ENCODE peak calls at places on chromosomes 5 and 9, in six cellular contexts. T is left ventricle myocardium inferior, Y is mesendoderm, V is lung microvascular endothelial cell, W is astrocyte, Z is brain microvascular endothelial cell. F is an unnamed sample.

GRCh38 chr5:162684145-162684544 is 616.6 kb downstream of the GABRG2 start:
- DNase-seq in Z (no peak), V (no peak), Y (no peak), W (no peak), T (no peak), F (no peak)

GRCh38 chr9:95605826-95606555 is 89.2 kb upstream of the PTCH1 start:
- DNase-seq in V (peak; percentile 7), Z (no peak), T (no peak), W (no peak), Y (peak; percentile 79), F (peak; percentile 89)

GRCh38 chr5:109748545-109748944 is 58.8 kb downstream of the MAN2A1 start:
- DNase-seq in T (no peak), Y (peak; percentile 40), V (peak; percentile 12), W (peak; percentile 22), Z (peak; percentile 17), F (no peak)

GRCh38 chr9:112078432-112078831 is 96.7 kb downstream of the SUSD1 start:
- DNase-seq in W (no peak), Z (no peak), V (peak; percentile 75), T (no peak), Y (no peak), F (no peak)

GRCh38 chr5:94173100-94173499 is 431.7 kb upstream of the POU5F2 start:
- DNase-seq in V (no peak), Z (no peak), Y (no peak), T (no peak), W (no peak), F (no peak)

GRCh38 chr5:51373880-51374523 is 9.2 kb upstream of the ISL1 start:
- DNase-seq in Y (no peak), Z (no peak), V (no peak), W (no peak), T (no peak), F (peak; percentile 3)

GRCh38 chr9:98302938-98303337 is 47.5 kb upstream of the TBC1D2 start:
- DNase-seq in W (no peak), V (no peak), T (no peak), Y (no peak), Z (no peak), F (no peak)

GRCh38 chr5:51566940-51567339 is 183.7 kb downstream of the ISL1 start:
- DNase-seq in Y (no peak), V (no peak), W (no peak), T (no peak), Z (no peak), F (no peak)

GRCh38 chr5:67619235-67619634 is 422.6 kb upstream of the CD180 start:
- DNase-seq in V (no peak), Z (no peak), Y (no peak), T (no peak), W (no peak), F (no peak)

GRCh38 chr9:95043826-95044225 is 273.7 kb downstream of the FANCC start:
- DNase-seq in Y (peak; percentile 54), Z (no peak), V (no peak), W (no peak), T (no peak), F (no peak)

GRCh38 chr5:72695659-72696058 is 120.8 kb upstream of the TNPO1 start:
- DNase-seq in T (no peak), V (no peak), Y (no peak), Z (no peak), W (no peak), F (no peak)

GRCh38 chr9:134186471-134187109 is 22.2 kb upstream of the RNU6ATAC start:
- DNase-seq in T (no peak), V (peak; percentile 44), Y (no peak), W (no peak), Z (no peak), F (no peak)

GRCh38 chr5:129382921-129383672 is 77.0 kb upstream of the ADAMTS19 start:
- DNase-seq in T (no peak), Z (no peak), Y (no peak), W (peak; percentile 8), V (no peak), F (no peak)

GRCh38 chr5:142520885-142521284 is 165.0 kb downstream of the FGF1 start:
- DNase-seq in Y (no peak), T (no peak), Z (no peak), V (no peak), W (peak; percentile 51), F (peak; percentile 40)